ENCODE peak calls at places on chromosomes 6 and 20, in five cellular contexts. Y is CD8-positive, alpha-beta memory T cell; V is naive B cell; U is SK-MEL-5; K is NCI-H1436 treated with DMSO at 0.1 percent for 48 hours. X is an unnamed sample.

GRCh38 chr6:165846123-165846966 is 183.3 kb upstream of the PDE10A start:
- DNase-seq in V (no peak), U (no peak), K (no peak), Y (no peak), X (no peak)

GRCh38 chr6:26216015-26216885 is 129.0 kb downstream of the HFE start:
- DNase-seq in U (peak; percentile 84), K (peak; percentile 100), Y (peak; percentile 91), V (peak; percentile 90), X (peak; percentile 100)

GRCh38 chr20:6714202-6714800 is 53.2 kb upstream of the BMP2 start:
- DNase-seq in Y (no peak), V (no peak), U (no peak), K (no peak), X (no peak)

GRCh38 chr20:57425150-57426013 is 34.2 kb downstream of the RBM38 start:
- DNase-seq in U (no peak), Y (no peak), V (peak; percentile 42), K (peak; percentile 53), X (no peak)

GRCh38 chr6:31169123-31169857 is 1.2 kb downstream of the POU5F1 start:
- DNase-seq in Y (no peak), K (no peak), V (no peak), U (no peak), X (no peak)

GRCh38 chr20:41030536-41031242 is 2.1 kb downstream of the TOP1 start:
- DNase-seq in U (no peak), V (no peak), K (no peak), Y (no peak), X (no peak)

GRCh38 chr20:41014557-41015088 is 14.0 kb upstream of the TOP1 start:
- DNase-seq in Y (no peak), V (no peak), U (no peak), K (no peak), X (no peak)

GRCh38 chr6:45746046-45746445 is 269.6 kb downstream of the CLIC5 start:
- DNase-seq in Y (no peak), K (no peak), V (no peak), U (no peak), X (no peak)

GRCh38 chr6:13472099-13472498 is 15.3 kb downstream of the GFOD1 start:
- DNase-seq in U (no peak), Y (no peak), V (no peak), K (no peak), X (no peak)

GRCh38 chr20:5480824-5481600 is 164.3 kb upstream of the PROKR2 start:
- DNase-seq in K (peak; percentile 0), Y (no peak), U (peak; percentile 13), V (no peak), X (no peak)

GRCh38 chr6:87118054-87118453 is 23.1 kb upstream of the CGA start:
- DNase-seq in U (no peak), V (no peak), K (no peak), Y (no peak), X (no peak)

GRCh38 chr6:160882741-160883340 is 108.7 kb upstream of the MAP3K4 start:
- DNase-seq in V (no peak), U (no peak), K (no peak), Y (no peak), X (peak; percentile 4)

GRCh38 chr6:37426058-37426944 is 6.7 kb upstream of the CMTR1 start:
- DNase-seq in Y (no peak), V (no peak), U (no peak), K (no peak), X (no peak)

GRCh38 chr6:158536891-158537798 is 22.7 kb upstream of the TMEM181 start:
- DNase-seq in V (no peak), Y (peak; percentile 14), U (no peak), K (no peak), X (no peak)

GRCh38 chr6:36780517-36781210 is 58.6 kb downstream of the CPNE5 start:
- DNase-seq in K (no peak), U (no peak), V (peak; percentile 50), Y (no peak), X (no peak)

GRCh38 chr20:31866221-31866620 is 4.1 kb downstream of the DUSP15 start:
- DNase-seq in V (no peak), K (no peak), U (no peak), Y (no peak), X (no peak)